ENCODE peak calls at places on chromosomes 6 and 20, in ten cellular contexts. One of them, this sample, is unnamed.

GRCh38 chr6:4316867-4317400 is 181.6 kb upstream of the ECI2 start:
- DNase-seq in HFFc6: peak
- DNase-seq in aorta: peak
- DNase-seq in lower lobe of right lung: peak
- DNase-seq in NCI-H1105: no peak
- DNase-seq in fibroblast of the aortic adventitia: peak
- DNase-seq in CD4-positive, alpha-beta memory T cell: no peak
- DNase-seq in HepG2: no peak
- DNase-seq in HEK293T: no peak
- DNase-seq in fibroblast of lung: peak
- DNase-seq in this sample: no peak

GRCh38 chr20:24634855-24635254 is 165.4 kb downstream of the SYNDIG1 start:
- DNase-seq in HFFc6: peak
- DNase-seq in aorta: no peak
- DNase-seq in lower lobe of right lung: no peak
- DNase-seq in NCI-H1105: no peak
- DNase-seq in fibroblast of the aortic adventitia: peak
- DNase-seq in CD4-positive, alpha-beta memory T cell: no peak
- DNase-seq in HepG2: peak
- DNase-seq in HEK293T: peak
- DNase-seq in fibroblast of lung: peak
- DNase-seq in this sample: peak

GRCh38 chr20:2485080-2485479 is 14.5 kb upstream of the SNRPB start:
- DNase-seq in HFFc6: no peak
- DNase-seq in aorta: no peak
- DNase-seq in lower lobe of right lung: no peak
- DNase-seq in NCI-H1105: no peak
- DNase-seq in fibroblast of the aortic adventitia: no peak
- DNase-seq in CD4-positive, alpha-beta memory T cell: no peak
- DNase-seq in HepG2: no peak
- DNase-seq in HEK293T: no peak
- DNase-seq in fibroblast of lung: no peak
- DNase-seq in this sample: no peak

GRCh38 chr6:39208233-39208720 is 21.0 kb downstream of the KCNK5 start:
- DNase-seq in HFFc6: no peak
- DNase-seq in aorta: no peak
- DNase-seq in lower lobe of right lung: no peak
- DNase-seq in NCI-H1105: no peak
- DNase-seq in fibroblast of the aortic adventitia: no peak
- DNase-seq in CD4-positive, alpha-beta memory T cell: no peak
- DNase-seq in HepG2: no peak
- DNase-seq in HEK293T: no peak
- DNase-seq in fibroblast of lung: no peak
- DNase-seq in this sample: no peak

GRCh38 chr6:1987640-1988039 is 257.8 kb downstream of the GMDS start:
- DNase-seq in HFFc6: peak
- DNase-seq in aorta: no peak
- DNase-seq in lower lobe of right lung: no peak
- DNase-seq in NCI-H1105: no peak
- DNase-seq in fibroblast of the aortic adventitia: peak
- DNase-seq in CD4-positive, alpha-beta memory T cell: no peak
- DNase-seq in HepG2: no peak
- DNase-seq in HEK293T: no peak
- DNase-seq in fibroblast of lung: peak
- DNase-seq in this sample: no peak

GRCh38 chr20:16205505-16205904 is 367.7 kb downstream of the KIF16B start:
- DNase-seq in HFFc6: no peak
- DNase-seq in aorta: no peak
- DNase-seq in lower lobe of right lung: no peak
- DNase-seq in NCI-H1105: no peak
- DNase-seq in fibroblast of the aortic adventitia: no peak
- DNase-seq in CD4-positive, alpha-beta memory T cell: no peak
- DNase-seq in HepG2: no peak
- DNase-seq in HEK293T: no peak
- DNase-seq in fibroblast of lung: no peak
- DNase-seq in this sample: no peak

GRCh38 chr20:51166489-51166888 is 143.6 kb upstream of the KCNG1 start:
- DNase-seq in HFFc6: no peak
- DNase-seq in aorta: no peak
- DNase-seq in lower lobe of right lung: no peak
- DNase-seq in NCI-H1105: no peak
- DNase-seq in fibroblast of the aortic adventitia: no peak
- DNase-seq in CD4-positive, alpha-beta memory T cell: no peak
- DNase-seq in HepG2: no peak
- DNase-seq in HEK293T: no peak
- DNase-seq in fibroblast of lung: no peak
- DNase-seq in this sample: no peak

GRCh38 chr20:24309596-24309995 is 159.8 kb upstream of the SYNDIG1 start:
- DNase-seq in HFFc6: peak
- DNase-seq in aorta: no peak
- DNase-seq in lower lobe of right lung: no peak
- DNase-seq in NCI-H1105: no peak
- DNase-seq in fibroblast of the aortic adventitia: peak
- DNase-seq in CD4-positive, alpha-beta memory T cell: no peak
- DNase-seq in HepG2: no peak
- DNase-seq in HEK293T: no peak
- DNase-seq in fibroblast of lung: peak
- DNase-seq in this sample: no peak

GRCh38 chr6:11653028-11653583 is 115.6 kb downstream of the TMEM170B start:
- DNase-seq in HFFc6: peak
- DNase-seq in aorta: no peak
- DNase-seq in lower lobe of right lung: no peak
- DNase-seq in NCI-H1105: no peak
- DNase-seq in fibroblast of the aortic adventitia: peak
- DNase-seq in CD4-positive, alpha-beta memory T cell: peak
- DNase-seq in HepG2: peak
- DNase-seq in HEK293T: no peak
- DNase-seq in fibroblast of lung: peak
- DNase-seq in this sample: no peak

GRCh38 chr6:45132059-45132458 is 196.1 kb upstream of the RUNX2 start:
- DNase-seq in HFFc6: peak
- DNase-seq in aorta: no peak
- DNase-seq in lower lobe of right lung: no peak
- DNase-seq in NCI-H1105: no peak
- DNase-seq in fibroblast of the aortic adventitia: peak
- DNase-seq in CD4-positive, alpha-beta memory T cell: no peak
- DNase-seq in HepG2: no peak
- DNase-seq in HEK293T: no peak
- DNase-seq in fibroblast of lung: peak
- DNase-seq in this sample: no peak

GRCh38 chr6:95660544-95660943 is 83.2 kb downstream of the MANEA start:
- DNase-seq in HFFc6: no peak
- DNase-seq in aorta: no peak
- DNase-seq in lower lobe of right lung: no peak
- DNase-seq in NCI-H1105: no peak
- DNase-seq in fibroblast of the aortic adventitia: no peak
- DNase-seq in CD4-positive, alpha-beta memory T cell: no peak
- DNase-seq in HepG2: no peak
- DNase-seq in HEK293T: no peak
- DNase-seq in fibroblast of lung: no peak
- DNase-seq in this sample: no peak

GRCh38 chr6:116595247-116595646 is 21.0 kb upstream of the RSPH4A start:
- DNase-seq in HFFc6: no peak
- DNase-seq in aorta: no peak
- DNase-seq in lower lobe of right lung: no peak
- DNase-seq in NCI-H1105: no peak
- DNase-seq in fibroblast of the aortic adventitia: no peak
- DNase-seq in CD4-positive, alpha-beta memory T cell: no peak
- DNase-seq in HepG2: no peak
- DNase-seq in HEK293T: no peak
- DNase-seq in fibroblast of lung: no peak
- DNase-seq in this sample: no peak

GRCh38 chr6:100311707-100312266 is 152.9 kb downstream of the SIM1 start:
- DNase-seq in HFFc6: no peak
- DNase-seq in aorta: no peak
- DNase-seq in lower lobe of right lung: no peak
- DNase-seq in NCI-H1105: no peak
- DNase-seq in fibroblast of the aortic adventitia: no peak
- DNase-seq in CD4-positive, alpha-beta memory T cell: no peak
- DNase-seq in HepG2: no peak
- DNase-seq in HEK293T: no peak
- DNase-seq in fibroblast of lung: peak
- DNase-seq in this sample: no peak

GRCh38 chr6:3457710-3458605 is 1.1 kb upstream of the SLC22A23 start:
- DNase-seq in HFFc6: no peak
- DNase-seq in aorta: no peak
- DNase-seq in lower lobe of right lung: peak
- DNase-seq in NCI-H1105: peak
- DNase-seq in fibroblast of the aortic adventitia: peak
- DNase-seq in CD4-positive, alpha-beta memory T cell: no peak
- DNase-seq in HepG2: peak
- DNase-seq in HEK293T: peak
- DNase-seq in fibroblast of lung: peak
- DNase-seq in this sample: no peak

GRCh38 chr6:29603456-29603855 is 18.5 kb downstream of the OR2H2 start:
- DNase-seq in HFFc6: no peak
- DNase-seq in aorta: no peak
- DNase-seq in lower lobe of right lung: no peak
- DNase-seq in NCI-H1105: no peak
- DNase-seq in fibroblast of the aortic adventitia: no peak
- DNase-seq in CD4-positive, alpha-beta memory T cell: no peak
- DNase-seq in HepG2: no peak
- DNase-seq in HEK293T: no peak
- DNase-seq in fibroblast of lung: no peak
- DNase-seq in this sample: no peak

GRCh38 chr6:130070747-130071146 is 52.4 kb downstream of the L3MBTL3 start:
- DNase-seq in HFFc6: no peak
- DNase-seq in aorta: no peak
- DNase-seq in lower lobe of right lung: no peak
- DNase-seq in NCI-H1105: no peak
- DNase-seq in fibroblast of the aortic adventitia: no peak
- DNase-seq in CD4-positive, alpha-beta memory T cell: peak
- DNase-seq in HepG2: no peak
- DNase-seq in HEK293T: no peak
- DNase-seq in fibroblast of lung: no peak
- DNase-seq in this sample: no peak

GRCh38 chr20:23832775-23833508 is 6.4 kb upstream of the CST2 start:
- DNase-seq in HFFc6: no peak
- DNase-seq in aorta: no peak
- DNase-seq in lower lobe of right lung: no peak
- DNase-seq in NCI-H1105: no peak
- DNase-seq in fibroblast of the aortic adventitia: no peak
- DNase-seq in CD4-positive, alpha-beta memory T cell: no peak
- DNase-seq in HepG2: no peak
- DNase-seq in HEK293T: no peak
- DNase-seq in fibroblast of lung: no peak
- DNase-seq in this sample: no peak

GRCh38 chr6:166830185-166830890 is 126.0 kb downstream of the RNASET2 start:
- DNase-seq in HFFc6: no peak
- DNase-seq in aorta: no peak
- DNase-seq in lower lobe of right lung: no peak
- DNase-seq in NCI-H1105: no peak
- DNase-seq in fibroblast of the aortic adventitia: no peak
- DNase-seq in CD4-positive, alpha-beta memory T cell: no peak
- DNase-seq in HepG2: no peak
- DNase-seq in HEK293T: no peak
- DNase-seq in fibroblast of lung: no peak
- DNase-seq in this sample: no peak

GRCh38 chr20:14838663-14839650 is 501.5 kb upstream of the FLRT3 start:
- DNase-seq in HFFc6: no peak
- DNase-seq in aorta: no peak
- DNase-seq in lower lobe of right lung: no peak
- DNase-seq in NCI-H1105: peak
- DNase-seq in fibroblast of the aortic adventitia: no peak
- DNase-seq in CD4-positive, alpha-beta memory T cell: no peak
- DNase-seq in HepG2: no peak
- DNase-seq in HEK293T: no peak
- DNase-seq in fibroblast of lung: peak
- DNase-seq in this sample: no peak

GRCh38 chr6:161031721-161032495 is 40.3 kb downstream of the MAP3K4 start:
- DNase-seq in HFFc6: peak
- DNase-seq in aorta: no peak
- DNase-seq in lower lobe of right lung: no peak
- DNase-seq in NCI-H1105: no peak
- DNase-seq in fibroblast of the aortic adventitia: peak
- DNase-seq in CD4-positive, alpha-beta memory T cell: no peak
- DNase-seq in HepG2: peak
- DNase-seq in HEK293T: no peak
- DNase-seq in fibroblast of lung: peak
- DNase-seq in this sample: no peak

GRCh38 chr6:136063095-136063494 is 187.0 kb downstream of the MTFR2 start:
- DNase-seq in HFFc6: peak
- DNase-seq in aorta: no peak
- DNase-seq in lower lobe of right lung: no peak
- DNase-seq in NCI-H1105: no peak
- DNase-seq in fibroblast of the aortic adventitia: peak
- DNase-seq in CD4-positive, alpha-beta memory T cell: no peak
- DNase-seq in HepG2: no peak
- DNase-seq in HEK293T: no peak
- DNase-seq in fibroblast of lung: peak
- DNase-seq in this sample: no peak

GRCh38 chr20:53828673-53829085 is 235.0 kb upstream of the ZNF217 start:
- DNase-seq in HFFc6: peak
- DNase-seq in aorta: no peak
- DNase-seq in lower lobe of right lung: no peak
- DNase-seq in NCI-H1105: no peak
- DNase-seq in fibroblast of the aortic adventitia: peak
- DNase-seq in CD4-positive, alpha-beta memory T cell: no peak
- DNase-seq in HepG2: no peak
- DNase-seq in HEK293T: peak
- DNase-seq in fibroblast of lung: peak
- DNase-seq in this sample: no peak

GRCh38 chr6:66226099-66226498 is 519.1 kb upstream of the EYS start:
- DNase-seq in HFFc6: no peak
- DNase-seq in aorta: no peak
- DNase-seq in lower lobe of right lung: no peak
- DNase-seq in NCI-H1105: peak
- DNase-seq in fibroblast of the aortic adventitia: no peak
- DNase-seq in CD4-positive, alpha-beta memory T cell: no peak
- DNase-seq in HepG2: no peak
- DNase-seq in HEK293T: no peak
- DNase-seq in fibroblast of lung: peak
- DNase-seq in this sample: no peak

GRCh38 chr6:14079433-14079832 is 38.1 kb upstream of the CD83 start:
- DNase-seq in HFFc6: no peak
- DNase-seq in aorta: no peak
- DNase-seq in lower lobe of right lung: no peak
- DNase-seq in NCI-H1105: no peak
- DNase-seq in fibroblast of the aortic adventitia: peak
- DNase-seq in CD4-positive, alpha-beta memory T cell: no peak
- DNase-seq in HepG2: no peak
- DNase-seq in HEK293T: no peak
- DNase-seq in fibroblast of lung: no peak
- DNase-seq in this sample: no peak

GRCh38 chr6:13453771-13454251 is 33.6 kb downstream of the GFOD1 start:
- DNase-seq in HFFc6: peak
- DNase-seq in aorta: no peak
- DNase-seq in lower lobe of right lung: no peak
- DNase-seq in NCI-H1105: peak
- DNase-seq in fibroblast of the aortic adventitia: peak
- DNase-seq in CD4-positive, alpha-beta memory T cell: peak
- DNase-seq in HepG2: no peak
- DNase-seq in HEK293T: no peak
- DNase-seq in fibroblast of lung: peak
- DNase-seq in this sample: no peak

GRCh38 chr6:39520411-39520810 is 197.9 kb upstream of the KCNK16 start:
- DNase-seq in HFFc6: no peak
- DNase-seq in aorta: no peak
- DNase-seq in lower lobe of right lung: no peak
- DNase-seq in NCI-H1105: no peak
- DNase-seq in fibroblast of the aortic adventitia: no peak
- DNase-seq in CD4-positive, alpha-beta memory T cell: no peak
- DNase-seq in HepG2: no peak
- DNase-seq in HEK293T: no peak
- DNase-seq in fibroblast of lung: no peak
- DNase-seq in this sample: no peak

GRCh38 chr20:16007164-16007563 is 566.1 kb downstream of the KIF16B start:
- DNase-seq in HFFc6: no peak
- DNase-seq in aorta: no peak
- DNase-seq in lower lobe of right lung: no peak
- DNase-seq in NCI-H1105: no peak
- DNase-seq in fibroblast of the aortic adventitia: no peak
- DNase-seq in CD4-positive, alpha-beta memory T cell: no peak
- DNase-seq in HepG2: no peak
- DNase-seq in HEK293T: no peak
- DNase-seq in fibroblast of lung: no peak
- DNase-seq in this sample: no peak

GRCh38 chr6:26055670-26056582 is 31.3 kb upstream of the HFE start:
- DNase-seq in HFFc6: peak
- DNase-seq in aorta: peak
- DNase-seq in lower lobe of right lung: peak
- DNase-seq in NCI-H1105: peak
- DNase-seq in fibroblast of the aortic adventitia: peak
- DNase-seq in CD4-positive, alpha-beta memory T cell: peak
- DNase-seq in HepG2: peak
- DNase-seq in HEK293T: peak
- DNase-seq in fibroblast of lung: peak
- DNase-seq in this sample: peak

This sample was measured in cardiac septum.